ENCODE peak calls at places on chromosomes 12 and 14, in four cellular contexts. R is IMR-90, N is GM12878, D is K562. W is an unnamed sample.

GRCh38 chr12:100738086-100738485 is 56.5 kb upstream of the ANO4 start:
- DNase-seq in D (no peak), N (no peak), R (no peak), W (no peak)

GRCh38 chr14:69554500-69554899 is 20.2 kb downstream of the CCDC177 start:
- DNase-seq in N (no peak), R (no peak), D (no peak), W (no peak)

GRCh38 chr14:36194645-36195044 is 18.1 kb upstream of the PTCSC3 start:
- DNase-seq in N (no peak), D (no peak), R (no peak), W (no peak)

GRCh38 chr14:53956427-53957201 is at the start of gene BMP4:
- DNase-seq in R (peak; percentile 30), N (no peak), D (peak; percentile 42), W (peak; percentile 59)

GRCh38 chr14:61749264-61749663 is 13.0 kb upstream of the SNAPC1 start:
- DNase-seq in D (no peak), N (no peak), R (peak; percentile 37), W (no peak)

GRCh38 chr12:109999649-109999971 is 380 bp downstream of the ANKRD13A start:
- DNase-seq in R (no peak), D (no peak), N (no peak), W (no peak)

GRCh38 chr12:117359029-117359845 is 2.2 kb downstream of the NOS1 start:
- DNase-seq in D (no peak), N (no peak), R (no peak), W (no peak)

GRCh38 chr12:94240171-94240570 is 91.8 kb downstream of the PLXNC1 start:
- DNase-seq in D (no peak), N (peak; percentile 88), R (no peak), W (no peak)

GRCh38 chr14:88987516-88987915 is 163.1 kb downstream of the TTC8 start:
- DNase-seq in R (no peak), N (no peak), D (no peak), W (no peak)

GRCh38 chr12:132921685-132922084 is 34.3 kb upstream of the CHFR start:
- DNase-seq in N (no peak), R (no peak), D (peak; percentile 37), W (no peak)

GRCh38 chr14:105168496-105168978 is at the start of gene JAG2:
- DNase-seq in D (no peak), N (no peak), R (no peak), W (peak; percentile 69)

GRCh38 chr14:60183724-60184596 is 18.8 kb upstream of the DHRS7 start:
- DNase-seq in R (peak; percentile 77), D (peak; percentile 11), N (no peak), W (peak; percentile 61)

GRCh38 chr12:22101749-22102243 is 55.8 kb downstream of the CMAS start:
- DNase-seq in N (no peak), D (no peak), R (peak; percentile 89), W (no peak)

GRCh38 chr14:33551963-33552362 is 398.9 kb downstream of the EGLN3 start:
- DNase-seq in R (no peak), D (no peak), N (no peak), W (no peak)

DNA sequence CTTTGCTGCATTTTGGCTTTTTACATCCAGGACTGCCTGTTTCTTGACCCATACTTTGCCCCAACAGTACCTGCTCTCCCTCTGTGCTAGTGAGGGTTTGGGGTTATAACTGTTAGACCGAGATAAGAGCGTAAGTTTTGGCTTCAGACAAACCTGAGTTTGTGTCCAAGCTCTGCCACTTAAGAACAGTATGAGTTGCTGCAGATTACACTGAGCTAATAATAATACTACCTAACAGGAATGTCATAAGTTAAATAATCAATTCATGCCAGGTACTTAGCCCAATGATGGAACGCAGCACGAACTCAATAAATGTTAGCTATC is 183.2 kb downstream of the NUAK1 start:
- DNase-seq in D (peak; percentile 10), R (no peak), N (no peak), W (no peak)
- TF ChIP-seq ELK1 in D (no peak), R (no peak), N (no peak), W (no peak)

GRCh38 chr14:103607039-103607668 is 21.9 kb upstream of the KLC1 start:
- DNase-seq in N (peak; percentile 62), D (peak; percentile 46), R (peak; percentile 92), W (no peak)
- TF ChIP-seq ELK1 in N (no peak), D (no peak), R (no peak), W (no peak)

DNA sequence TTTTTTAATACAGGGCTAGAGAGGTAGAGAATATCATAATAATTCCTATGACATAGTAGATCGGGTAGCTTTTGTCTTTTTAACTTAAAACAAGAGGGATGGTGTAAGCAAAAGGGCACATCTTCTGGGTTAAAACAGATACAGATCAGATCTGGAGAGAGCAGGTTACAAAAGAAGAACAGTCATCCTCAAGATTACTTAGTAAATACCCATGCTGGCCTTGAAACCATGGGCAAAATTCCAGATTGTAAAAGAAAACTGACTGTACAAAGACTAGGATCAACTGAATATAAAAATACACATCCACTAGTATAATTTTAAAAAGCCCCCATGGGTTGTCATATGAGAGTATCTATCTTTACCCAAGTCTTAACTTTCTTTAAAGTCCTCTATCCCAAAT is 76.7 kb downstream of the MED13L start:
- DNase-seq in R (peak; percentile 67), D (no peak), N (no peak), W (no peak)
- TF ChIP-seq ELK1 in R (no peak), D (no peak), N (no peak), W (no peak)

GRCh38 chr12:5260591-5261086 is 171.3 kb upstream of the NTF3 start:
- DNase-seq in R (no peak), D (no peak), N (no peak), W (no peak)
- TF ChIP-seq ELK1 in R (no peak), D (no peak), N (no peak), W (no peak)

GRCh38 chr12:120358412-120359158 is 10.4 kb downstream of the MSI1 start:
- DNase-seq in D (no peak), N (no peak), R (no peak), W (no peak)
- TF ChIP-seq ELK1 in D (no peak), N (no peak), R (no peak), W (no peak)

W was measured in A549.